ENCODE peak calls at places on chromosomes 16 and 17, in four cellular contexts. W is cardiac muscle cell, C is stomach, A is MM.1S. H is an unnamed sample.

GRCh38 chr16:14545346-14545884 is 84.6 kb downstream of the PARN start:
- DNase-seq in W (no peak), A (no peak), C (peak; percentile 38), H (no peak)

GRCh38 chr16:28309811-28310311 is 17.5 kb downstream of the SBK1 start:
- DNase-seq in W (no peak), C (no peak), A (no peak), H (peak; percentile 30)

GRCh38 chr17:2751482-2751881 is 2.0 kb upstream of the CCDC92B start:
- DNase-seq in C (no peak), W (no peak), A (no peak), H (peak; percentile 73)

GRCh38 chr16:12917246-12917645 is 15.8 kb downstream of the SHISA9 start:
- DNase-seq in W (no peak), C (no peak), A (no peak), H (no peak)

GRCh38 chr16:56477096-56477878 is 25.9 kb downstream of the OGFOD1 start:
- DNase-seq in W (no peak), A (no peak), C (no peak), H (peak; percentile 88)

GRCh38 chr16:27430512-27430911 is 28.5 kb downstream of the IL21R start:
- DNase-seq in C (no peak), A (no peak), W (no peak), H (no peak)

GRCh38 chr16:58628845-58629680 is 563 bp downstream of the CNOT1 start:
- DNase-seq in C (peak; percentile 64), W (peak; percentile 69), A (peak; percentile 62), H (peak; percentile 78)

GRCh38 chr17:79478051-79478461 is 132.8 kb downstream of the RBFOX3 start:
- DNase-seq in A (no peak), C (no peak), W (no peak), H (no peak)

DNA sequence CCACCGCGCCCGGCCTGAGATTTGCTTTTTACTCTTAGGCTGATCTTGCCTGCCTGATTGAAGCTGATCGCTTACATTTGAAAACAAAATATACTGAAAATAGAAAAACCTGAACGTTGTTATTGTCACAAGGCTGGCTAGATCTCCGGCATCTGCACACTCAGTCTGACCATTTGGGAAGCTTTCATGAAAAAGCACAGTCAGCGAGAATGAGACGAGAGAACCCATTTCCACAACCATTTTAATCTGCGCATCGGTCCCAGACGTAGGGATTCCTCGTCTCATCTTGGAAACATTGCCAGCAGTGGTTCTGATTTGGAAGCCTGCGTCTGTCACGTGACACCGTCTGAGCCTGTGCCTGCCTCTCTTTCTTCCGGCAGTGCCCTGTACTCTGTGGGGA is 20.9 kb downstream of the SPG7 start:
- DNase-seq in C (no peak), A (no peak), W (no peak), H (peak; percentile 45)
- H3K4me3 ChIP-seq in C (no peak overlapping the region), A (no peak overlapping the region), W (no peak overlapping the region), H (no peak overlapping the region)

DNA sequence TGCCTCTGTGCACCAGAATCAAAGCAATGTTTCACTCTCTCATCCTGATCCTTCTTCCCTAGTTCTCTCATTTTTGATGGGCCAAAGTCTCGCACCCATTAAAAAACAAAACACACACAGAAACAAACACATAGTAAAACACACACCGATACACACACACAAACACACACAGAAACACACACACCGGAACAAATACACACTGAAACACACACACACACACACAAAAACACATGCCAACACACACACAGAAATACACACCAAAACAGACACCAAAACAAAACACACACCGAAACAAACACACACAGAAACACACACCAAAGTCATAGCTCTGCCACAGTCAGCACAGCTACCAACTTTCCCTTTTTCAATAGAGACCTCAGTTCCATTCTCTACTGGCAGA is 8.6 kb downstream of the HSPB9 start:
- DNase-seq in C (no peak), A (no peak), W (no peak), H (no peak)
- H3K4me1 ChIP-seq in C (peaks cover 61% of the 10 kb centered on the region), A (peaks cover 27% of the 10 kb centered on the region), W (peaks cover 9% of the 10 kb centered on the region), H (peaks cover 38% of the 10 kb centered on the region)

GRCh38 chr17:78460951-78461944 is 82.8 kb downstream of the PGS1 start:
- DNase-seq in C (no peak), W (no peak), A (no peak), H (peak; percentile 71)
- H3K4me3 ChIP-seq in C (no peak overlapping the region), W (no peak overlapping the region), A (no peak overlapping the region), H (no peak overlapping the region)

GRCh38 chr17:57666198-57666870 is 78.8 kb downstream of the CCDC182 start:
- DNase-seq in A (no peak), W (no peak), C (no peak), H (no peak)

GRCh38 chr17:57665696-57666095 is 79.4 kb downstream of the CCDC182 start:
- DNase-seq in W (no peak), A (no peak), C (no peak), H (no peak)

GRCh38 chr17:57663326-57664070 is 81.6 kb downstream of the CCDC182 start:
- DNase-seq in C (no peak), A (no peak), W (no peak), H (no peak)

GRCh38 chr17:57666946-57667345 is 78.2 kb downstream of the CCDC182 start:
- DNase-seq in A (no peak), W (no peak), C (no peak), H (no peak)

DNA sequence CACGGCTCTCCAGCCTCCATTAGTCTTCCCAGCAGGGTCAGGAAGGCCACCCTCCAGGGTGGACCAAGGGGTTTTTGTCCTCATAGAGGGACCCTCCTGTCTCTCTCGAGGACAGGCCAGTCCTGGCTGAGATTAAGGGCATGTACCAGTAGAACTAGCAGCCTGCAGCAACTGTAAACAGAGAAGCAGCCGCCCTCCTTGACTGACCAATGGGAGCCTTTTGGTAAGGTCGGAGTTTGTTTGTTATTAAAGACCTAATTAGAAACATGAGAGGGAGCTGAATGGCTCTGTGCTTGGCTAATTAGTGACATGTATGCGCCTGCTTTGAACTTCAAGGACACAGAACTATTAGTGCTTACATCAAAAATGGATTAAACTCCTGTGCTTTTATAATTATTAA is 80.0 kb downstream of the CCDC182 start:
- DNase-seq in A (no peak), W (no peak), C (no peak), H (no peak)
- H3K4me1 ChIP-seq in A (no peaks in the 10 kb centered on the region), W (peaks cover 6% of the 10 kb centered on the region), C (peaks cover 7% of the 10 kb centered on the region), H (peaks cover 13% of the 10 kb centered on the region)

GRCh38 chr16:30429418-30429677 is 482 bp downstream of the DCTPP1 start:
- DNase-seq in A (no peak), W (no peak), C (no peak), H (no peak)

GRCh38 chr16:30428055-30428454 is 1.8 kb downstream of the DCTPP1 start:
- DNase-seq in C (no peak), W (no peak), A (no peak), H (no peak)

GRCh38 chr16:30434852-30435251 is 5.0 kb upstream of the DCTPP1 start:
- DNase-seq in C (no peak), A (no peak), W (no peak), H (no peak)

GRCh38 chr16:30429678-30430427 is at the start of gene DCTPP1:
- DNase-seq in W (peak; percentile 99), C (peak; percentile 96), A (peak; percentile 100), H (peak; percentile 99)

GRCh38 chr16:30430428-30430970 is 669 bp upstream of the DCTPP1 start:
- DNase-seq in A (no peak), C (no peak), W (no peak), H (peak; percentile 81)
- H3K4me3 ChIP-seq in A (peak overlapping the region; percentile 24), C (peak overlapping the region; percentile 73), W (no peak overlapping the region), H (peak overlapping the region; percentile 88)

GRCh38 chr16:68273459-68273858 is 9.1 kb downstream of the SLC7A6 start:
- DNase-seq in A (no peak), W (no peak), C (no peak), H (no peak)

GRCh38 chr16:68267612-68268405 is 3.5 kb downstream of the SLC7A6 start:
- DNase-seq in A (no peak), W (no peak), C (no peak), H (no peak)

GRCh38 chr16:68272501-68273209 is 8.3 kb downstream of the SLC7A6 start:
- DNase-seq in C (peak; percentile 77), A (peak; percentile 91), W (no peak), H (no peak)

GRCh38 chr16:68270353-68270752 is 6.0 kb downstream of the SLC7A6 start:
- DNase-seq in A (no peak), W (no peak), C (no peak), H (no peak)

DNA sequence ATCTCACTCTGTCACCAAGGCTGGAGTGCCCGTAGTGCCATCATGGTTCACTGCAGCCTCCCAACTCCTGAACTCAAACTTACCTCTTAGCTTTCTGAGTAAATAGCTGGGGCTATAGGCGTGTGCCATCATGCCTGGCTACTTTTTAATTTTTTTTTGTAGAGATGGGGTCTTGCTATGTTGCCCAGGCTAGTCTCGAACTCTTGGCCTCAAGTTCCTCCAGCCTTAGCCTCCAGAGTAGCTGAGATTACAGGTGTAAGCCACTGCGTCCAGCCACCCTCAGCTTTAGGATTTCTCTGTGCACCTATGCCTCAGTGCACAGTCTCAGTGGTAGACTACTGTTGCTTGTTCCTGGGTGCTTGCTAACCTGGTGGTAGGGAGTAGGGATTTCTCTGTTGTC is 5.5 kb downstream of the SLC7A6 start:
- DNase-seq in A (no peak), W (no peak), C (no peak), H (no peak)
- H3K4me1 ChIP-seq in A (peaks cover 58% of the 10 kb centered on the region), W (peaks cover 9% of the 10 kb centered on the region), C (peaks cover 40% of the 10 kb centered on the region), H (peaks cover 25% of the 10 kb centered on the region)

GRCh38 chr16:75116911-75117245 is 298 bp upstream of the LDHD start:
- DNase-seq in A (no peak), C (no peak), W (no peak), H (no peak)
- H3K4me3 ChIP-seq in A (peak overlapping the region; percentile 47), C (peak overlapping the region; percentile 60), W (no peak overlapping the region), H (peak overlapping the region; percentile 67)

GRCh38 chr17:22512997-22513538 is 820.7 kb downstream of the KCNJ18 start:
- DNase-seq in A (no peak), C (no peak), W (no peak), H (no peak)
- H3K4me1 ChIP-seq in A (no peaks in the 10 kb centered on the region), C (no peaks in the 10 kb centered on the region), W (no peaks in the 10 kb centered on the region), H (no peaks in the 10 kb centered on the region)

GRCh38 chr17:17819111-17819510 is 17.7 kb downstream of the SREBF1 start:
- DNase-seq in A (no peak), C (no peak), W (no peak), H (peak; percentile 88)

GRCh38 chr17:17819561-17819995 is 17.2 kb downstream of the SREBF1 start:
- DNase-seq in A (no peak), W (no peak), C (peak; percentile 81), H (peak; percentile 99)

GRCh38 chr17:17818088-17818526 is 18.7 kb downstream of the SREBF1 start:
- DNase-seq in C (no peak), W (peak; percentile 60), A (no peak), H (peak; percentile 95)

GRCh38 chr17:17820457-17821158 is 16.2 kb downstream of the SREBF1 start:
- DNase-seq in W (no peak), A (no peak), C (no peak), H (no peak)

GRCh38 chr17:17820046-17820445 is 16.7 kb downstream of the SREBF1 start:
- DNase-seq in C (no peak), W (no peak), A (no peak), H (no peak)
- H3K4me3 ChIP-seq in C (no peak overlapping the region), W (no peak overlapping the region), A (no peak overlapping the region), H (no peak overlapping the region)